ENCODE peak calls at places on chromosomes 7 and 10, in four cellular contexts. X is HepG2, V is K562, Z is H1. U is an unnamed sample.

GRCh38 chr7:51428226-51428887 is 111.7 kb upstream of the COBL start:
- DNase-seq in X (no peak), V (peak; percentile 18), Z (peak; percentile 56), U (no peak)

GRCh38 chr7:44849277-44850210 is 1.7 kb upstream of the H2AZ2 start:
- DNase-seq in X (no peak), V (no peak), Z (no peak), U (no peak)

GRCh38 chr7:18890134-18890533 is 227.3 kb downstream of the TWIST1 start:
- DNase-seq in X (no peak), V (no peak), Z (no peak), U (peak; percentile 26)

GRCh38 chr10:1048349-1048731 is 579 bp downstream of the IDI1 start:
- DNase-seq in X (peak; percentile 9), V (no peak), Z (no peak), U (no peak)

GRCh38 chr7:73342645-73343044 is 14.7 kb downstream of the FKBP6 start:
- DNase-seq in X (peak; percentile 73), V (no peak), Z (no peak), U (peak; percentile 53)

GRCh38 chr10:128263891-128264688 is 137.9 kb upstream of the MKI67 start:
- DNase-seq in X (peak; percentile 23), V (peak; percentile 17), Z (peak; percentile 80), U (peak; percentile 52)

GRCh38 chr7:55255501-55256445 is 109.4 kb upstream of the LANCL2 start:
- DNase-seq in X (peak; percentile 61), V (peak; percentile 69), Z (peak; percentile 87), U (peak; percentile 76)

GRCh38 chr7:101964680-101965079 is 147.3 kb downstream of the CUX1 start:
- DNase-seq in X (no peak), V (no peak), Z (no peak), U (no peak)

GRCh38 chr7:134703781-134704180 is 57.1 kb downstream of the BPGM start:
- DNase-seq in X (peak; percentile 8), V (no peak), Z (no peak), U (no peak)

GRCh38 chr10:74541375-74541774 is 285.0 kb upstream of the KAT6B start:
- DNase-seq in X (no peak), V (no peak), Z (no peak), U (no peak)

GRCh38 chr7:15018981-15019380 is 116.4 kb upstream of the DGKB start:
- DNase-seq in X (no peak), V (no peak), Z (no peak), U (no peak)

GRCh38 chr7:34130558-34131285 is 225.4 kb downstream of the BMPER start:
- DNase-seq in X (no peak), V (no peak), Z (no peak), U (no peak)

GRCh38 chr7:34821965-34822558 is 164.0 kb downstream of the NPSR1 start:
- DNase-seq in X (no peak), V (no peak), Z (no peak), U (no peak)

GRCh38 chr10:56561336-56561735 is 200.3 kb upstream of the ZWINT start:
- DNase-seq in X (no peak), V (no peak), Z (no peak), U (no peak)

GRCh38 chr7:44645696-44646095 is 39.3 kb downstream of the OGDH start:
- DNase-seq in X (no peak), V (no peak), Z (no peak), U (no peak)

GRCh38 chr10:98349508-98349922 is 65.5 kb downstream of the PYROXD2 start:
- DNase-seq in X (no peak), V (no peak), Z (no peak), U (no peak)

GRCh38 chr10:78634389-78634815 is 434.4 kb upstream of the ZMIZ1 start:
- DNase-seq in X (no peak), V (no peak), Z (no peak), U (no peak)

GRCh38 chr10:44651834-44652233 is 259.3 kb upstream of the TMEM72 start:
- DNase-seq in X (no peak), V (no peak), Z (no peak), U (no peak)

GRCh38 chr10:123007558-123008378 is 827 bp downstream of the IKZF5 start:
- DNase-seq in X (peak; percentile 68), V (peak; percentile 42), Z (no peak), U (peak; percentile 63)

GRCh38 chr10:132036153-132036886 is 29.4 kb upstream of the JAKMIP3 start:
- DNase-seq in X (no peak), V (no peak), Z (peak; percentile 70), U (no peak)

GRCh38 chr7:66301737-66302136 is 96.6 kb downstream of the TPST1 start:
- DNase-seq in X (no peak), V (no peak), Z (no peak), U (no peak)

GRCh38 chr7:141456298-141456697 is 94.9 kb upstream of the AGK start:
- DNase-seq in X (no peak), V (no peak), Z (no peak), U (no peak)

GRCh38 chr7:155861480-155861868 is 49.2 kb upstream of the SHH start:
- DNase-seq in X (no peak), V (no peak), Z (peak; percentile 35), U (no peak)

GRCh38 chr10:129912161-129912917 is 51.7 kb downstream of the EBF3 start:
- DNase-seq in X (no peak), V (no peak), Z (no peak), U (no peak)

GRCh38 chr10:79331709-79332108 is 15.6 kb upstream of the PPIF start:
- DNase-seq in X (no peak), V (no peak), Z (no peak), U (no peak)

GRCh38 chr7:16223963-16224707 is 197.2 kb downstream of the CRPPA start:
- DNase-seq in X (no peak), V (no peak), Z (no peak), U (no peak)

GRCh38 chr7:123770378-123770777 is 21.6 kb upstream of the WASL start:
- DNase-seq in X (peak; percentile 25), V (no peak), Z (no peak), U (no peak)

GRCh38 chr10:132740542-132741066 is 45.3 kb downstream of the NKX6-2 start:
- DNase-seq in X (no peak), V (no peak), Z (no peak), U (no peak)

GRCh38 chr7:155808551-155809331 is 3.5 kb downstream of the SHH start:
- DNase-seq in X (peak; percentile 65), V (no peak), Z (peak; percentile 54), U (no peak)

GRCh38 chr7:110835209-110835608 is 255.7 kb upstream of the LRRN3 start:
- DNase-seq in X (peak; percentile 18), V (no peak), Z (no peak), U (no peak)

GRCh38 chr7:110835889-110836288 is 255.0 kb upstream of the LRRN3 start:
- DNase-seq in X (no peak), V (no peak), Z (no peak), U (no peak)

GRCh38 chr7:110827287-110827855 is 263.6 kb upstream of the LRRN3 start:
- DNase-seq in X (no peak), V (no peak), Z (no peak), U (no peak)

GRCh38 chr7:110831450-110831849 is 259.5 kb upstream of the LRRN3 start:
- DNase-seq in X (no peak), V (no peak), Z (no peak), U (no peak)

GRCh38 chr7:110830778-110831177 is 260.1 kb upstream of the LRRN3 start:
- DNase-seq in X (peak; percentile 3), V (no peak), Z (no peak), U (no peak)
- TF ChIP-seq JUN in X (no peak), V (no peak), Z (no peak), U (no peak)

GRCh38 chr7:145863-146262 is 46.5 kb upstream of the FAM20C start:
- DNase-seq in X (no peak), V (no peak), Z (no peak), U (no peak)

GRCh38 chr7:143145-143751 is 49.1 kb upstream of the FAM20C start:
- DNase-seq in X (no peak), V (no peak), Z (no peak), U (no peak)

GRCh38 chr7:143811-144453 is 48.4 kb upstream of the FAM20C start:
- DNase-seq in X (no peak), V (no peak), Z (no peak), U (no peak)

GRCh38 chr7:142248-142955 is 50.0 kb upstream of the FAM20C start:
- DNase-seq in X (peak; percentile 69), V (no peak), Z (no peak), U (no peak)

DNA sequence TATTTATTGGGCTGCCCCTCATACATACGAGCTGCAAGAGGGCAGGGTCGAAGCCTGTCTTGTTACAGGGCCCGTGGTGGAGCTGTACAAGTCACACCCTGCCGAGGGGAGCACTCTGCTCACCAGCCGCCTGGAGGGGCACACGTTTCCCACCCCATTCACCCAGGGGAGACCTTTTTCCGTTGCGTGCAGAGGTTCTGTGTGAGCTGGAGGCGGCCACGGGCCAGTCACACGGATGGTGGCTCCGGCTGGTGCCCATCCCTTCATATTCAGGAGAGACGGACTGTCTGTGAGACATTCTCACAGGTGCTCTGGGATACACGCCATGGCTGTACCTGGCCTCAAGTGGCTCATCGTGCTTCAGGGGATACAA is 47.9 kb upstream of the FAM20C start:
- DNase-seq in X (no peak), V (no peak), Z (no peak), U (no peak)
- TF ChIP-seq POLR2AphosphoS5 in X (no peak), V (no peak), Z (no peak), U (no peak)

GRCh38 chr10:47076949-47077348 is 165.7 kb downstream of the PTPN20 start:
- DNase-seq in X (no peak), V (no peak), Z (no peak), U (no peak)
- H3K27me3 ChIP-seq in X (peaks cover 1% of the 10 kb centered on the region), V (peaks cover 15% of the 10 kb centered on the region), Z (no peaks in the 10 kb centered on the region), U (no peaks in the 10 kb centered on the region)

GRCh38 chr10:28947209-28947608 is 269.9 kb downstream of the BAMBI start:
- DNase-seq in X (no peak), V (no peak), Z (no peak), U (peak; percentile 9)

GRCh38 chr10:28946479-28946878 is 269.2 kb downstream of the BAMBI start:
- DNase-seq in X (no peak), V (no peak), Z (no peak), U (no peak)

GRCh38 chr10:28948045-28948444 is 270.7 kb downstream of the BAMBI start:
- DNase-seq in X (no peak), V (no peak), Z (no peak), U (no peak)

GRCh38 chr10:28949005-28950004 is 272.0 kb downstream of the BAMBI start:
- DNase-seq in X (peak; percentile 32), V (no peak), Z (no peak), U (no peak)

GRCh38 chr10:28945959-28946358 is 268.6 kb downstream of the BAMBI start:
- DNase-seq in X (no peak), V (no peak), Z (no peak), U (no peak)
- TF ChIP-seq JUN in X (no peak), V (no peak), Z (no peak), U (no peak)

DNA sequence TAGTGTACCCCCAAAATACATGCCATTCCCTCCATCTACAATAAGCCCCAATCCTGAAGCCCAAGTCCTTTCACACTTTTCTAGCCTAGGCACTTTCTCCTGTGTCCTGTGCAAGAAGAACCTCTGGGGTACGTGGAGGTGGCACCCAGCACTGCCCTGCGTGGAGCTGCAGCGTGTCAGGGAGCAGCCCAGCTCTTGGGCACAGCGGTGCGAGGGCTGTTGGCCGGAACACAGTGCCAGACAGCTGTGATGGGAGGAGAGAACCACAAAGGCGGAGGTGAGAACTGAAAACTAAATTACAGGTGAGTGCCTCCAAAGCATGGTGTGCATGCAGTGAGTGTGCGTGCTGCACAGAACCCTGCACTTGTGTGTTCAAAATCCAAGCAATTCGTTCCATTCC is 621.3 kb upstream of the ADARB2 start:
- DNase-seq in X (no peak), V (no peak), Z (no peak), U (no peak)
- TF ChIP-seq POLR2AphosphoS5 in X (no peak), V (no peak), Z (no peak), U (no peak)

U was measured in endothelial cell of umbilical vein.